ENCODE peak calls at places on chromosomes 5 and 9, in eight cellular contexts. One of them, this sample, is unnamed.

GRCh38 chr5:56856779-56857178 is 41.4 kb downstream of the MAP3K1 start:
- DNase-seq in progenitor cell of endocrine pancreas: no peak
- DNase-seq in CD8-positive, alpha-beta T cell: no peak
- DNase-seq in body of pancreas: no peak
- DNase-seq in astrocyte of the spinal cord: no peak
- DNase-seq in MM.1S: no peak
- DNase-seq in fibroblast of pulmonary artery: no peak
- DNase-seq in mesothelial cell of epicardium: no peak
- DNase-seq in this sample: no peak

GRCh38 chr9:99557816-99558215 is 263.9 kb upstream of the NR4A3 start:
- DNase-seq in fibroblast of pulmonary artery: no peak
- DNase-seq in MM.1S: no peak
- DNase-seq in mesothelial cell of epicardium: no peak
- DNase-seq in CD8-positive, alpha-beta T cell: no peak
- DNase-seq in progenitor cell of endocrine pancreas: no peak
- DNase-seq in astrocyte of the spinal cord: no peak
- DNase-seq in body of pancreas: no peak
- DNase-seq in this sample: no peak

GRCh38 chr5:109656829-109657228 is 32.9 kb upstream of the MAN2A1 start:
- DNase-seq in progenitor cell of endocrine pancreas: no peak
- DNase-seq in mesothelial cell of epicardium: no peak
- DNase-seq in MM.1S: peak; percentile 60
- DNase-seq in fibroblast of pulmonary artery: peak; percentile 89
- DNase-seq in CD8-positive, alpha-beta T cell: peak; percentile 27
- DNase-seq in body of pancreas: peak; percentile 28
- DNase-seq in astrocyte of the spinal cord: peak; percentile 84
- DNase-seq in this sample: peak; percentile 16

GRCh38 chr5:151123897-151124751 is 33.5 kb downstream of the ANXA6 start:
- DNase-seq in progenitor cell of endocrine pancreas: no peak
- DNase-seq in MM.1S: no peak
- DNase-seq in mesothelial cell of epicardium: no peak
- DNase-seq in body of pancreas: peak; percentile 92
- DNase-seq in CD8-positive, alpha-beta T cell: peak; percentile 36
- DNase-seq in fibroblast of pulmonary artery: peak; percentile 41
- DNase-seq in astrocyte of the spinal cord: peak; percentile 32
- DNase-seq in this sample: no peak

GRCh38 chr9:137147091-137147792 is 8.3 kb downstream of the GRIN1 start:
- DNase-seq in fibroblast of pulmonary artery: no peak
- DNase-seq in mesothelial cell of epicardium: no peak
- DNase-seq in MM.1S: peak; percentile 5
- DNase-seq in body of pancreas: no peak
- DNase-seq in astrocyte of the spinal cord: no peak
- DNase-seq in progenitor cell of endocrine pancreas: no peak
- DNase-seq in CD8-positive, alpha-beta T cell: no peak
- DNase-seq in this sample: no peak

GRCh38 chr9:38359297-38359653 is 33.2 kb upstream of the ALDH1B1 start:
- DNase-seq in astrocyte of the spinal cord: no peak
- DNase-seq in fibroblast of pulmonary artery: no peak
- DNase-seq in mesothelial cell of epicardium: no peak
- DNase-seq in CD8-positive, alpha-beta T cell: no peak
- DNase-seq in progenitor cell of endocrine pancreas: no peak
- DNase-seq in body of pancreas: no peak
- DNase-seq in MM.1S: no peak
- DNase-seq in this sample: no peak

GRCh38 chr5:174731214-174732039 is 7.0 kb downstream of the MSX2 start:
- DNase-seq in body of pancreas: no peak
- DNase-seq in mesothelial cell of epicardium: no peak
- DNase-seq in CD8-positive, alpha-beta T cell: no peak
- DNase-seq in MM.1S: no peak
- DNase-seq in progenitor cell of endocrine pancreas: no peak
- DNase-seq in fibroblast of pulmonary artery: no peak
- DNase-seq in astrocyte of the spinal cord: no peak
- DNase-seq in this sample: no peak

GRCh38 chr5:10111575-10111974 is 138.1 kb downstream of the ATPSCKMT start:
- DNase-seq in MM.1S: peak; percentile 27
- DNase-seq in fibroblast of pulmonary artery: peak; percentile 76
- DNase-seq in body of pancreas: no peak
- DNase-seq in mesothelial cell of epicardium: no peak
- DNase-seq in astrocyte of the spinal cord: peak; percentile 59
- DNase-seq in progenitor cell of endocrine pancreas: no peak
- DNase-seq in CD8-positive, alpha-beta T cell: no peak
- DNase-seq in this sample: no peak

GRCh38 chr9:134026561-134026960 is 1.3 kb downstream of the BRD3OS start:
- DNase-seq in fibroblast of pulmonary artery: no peak
- DNase-seq in progenitor cell of endocrine pancreas: no peak
- DNase-seq in body of pancreas: no peak
- DNase-seq in astrocyte of the spinal cord: no peak
- DNase-seq in MM.1S: no peak
- DNase-seq in CD8-positive, alpha-beta T cell: no peak
- DNase-seq in mesothelial cell of epicardium: no peak
- DNase-seq in this sample: no peak

GRCh38 chr5:43572357-43572756 is 15.5 kb upstream of the PAIP1 start:
- DNase-seq in mesothelial cell of epicardium: no peak
- DNase-seq in MM.1S: no peak
- DNase-seq in progenitor cell of endocrine pancreas: no peak
- DNase-seq in astrocyte of the spinal cord: peak; percentile 14
- DNase-seq in CD8-positive, alpha-beta T cell: no peak
- DNase-seq in fibroblast of pulmonary artery: no peak
- DNase-seq in body of pancreas: no peak
- DNase-seq in this sample: no peak

GRCh38 chr5:6732634-6733410 is 19.6 kb downstream of the TENT4A start:
- DNase-seq in mesothelial cell of epicardium: no peak
- DNase-seq in MM.1S: no peak
- DNase-seq in fibroblast of pulmonary artery: peak; percentile 82
- DNase-seq in progenitor cell of endocrine pancreas: no peak
- DNase-seq in CD8-positive, alpha-beta T cell: no peak
- DNase-seq in body of pancreas: peak; percentile 41
- DNase-seq in astrocyte of the spinal cord: peak; percentile 67
- DNase-seq in this sample: no peak

GRCh38 chr5:14729448-14730385 is 65.2 kb downstream of the OTULIN start:
- DNase-seq in astrocyte of the spinal cord: no peak
- DNase-seq in MM.1S: no peak
- DNase-seq in fibroblast of pulmonary artery: no peak
- DNase-seq in body of pancreas: no peak
- DNase-seq in CD8-positive, alpha-beta T cell: no peak
- DNase-seq in mesothelial cell of epicardium: no peak
- DNase-seq in progenitor cell of endocrine pancreas: no peak
- DNase-seq in this sample: no peak

GRCh38 chr9:119736478-119737454 is 367.5 kb upstream of the BRINP1 start:
- DNase-seq in progenitor cell of endocrine pancreas: no peak
- DNase-seq in mesothelial cell of epicardium: no peak
- DNase-seq in body of pancreas: peak; percentile 18
- DNase-seq in MM.1S: no peak
- DNase-seq in CD8-positive, alpha-beta T cell: no peak
- DNase-seq in astrocyte of the spinal cord: no peak
- DNase-seq in fibroblast of pulmonary artery: no peak
- DNase-seq in this sample: no peak

GRCh38 chr9:114156311-114156657 is 947 bp downstream of the COL27A1 start:
- DNase-seq in body of pancreas: peak; percentile 47
- DNase-seq in fibroblast of pulmonary artery: peak; percentile 42
- DNase-seq in mesothelial cell of epicardium: no peak
- DNase-seq in MM.1S: no peak
- DNase-seq in astrocyte of the spinal cord: no peak
- DNase-seq in CD8-positive, alpha-beta T cell: no peak
- DNase-seq in progenitor cell of endocrine pancreas: no peak
- DNase-seq in this sample: no peak

GRCh38 chr9:126016579-126017290 is 269.6 kb downstream of the PBX3 start:
- DNase-seq in fibroblast of pulmonary artery: no peak
- DNase-seq in CD8-positive, alpha-beta T cell: no peak
- DNase-seq in MM.1S: no peak
- DNase-seq in mesothelial cell of epicardium: no peak
- DNase-seq in body of pancreas: no peak
- DNase-seq in astrocyte of the spinal cord: no peak
- DNase-seq in progenitor cell of endocrine pancreas: no peak
- DNase-seq in this sample: no peak

GRCh38 chr5:116564756-116565593 is 9.6 kb downstream of the SEMA6A start:
- DNase-seq in astrocyte of the spinal cord: no peak
- DNase-seq in MM.1S: no peak
- DNase-seq in progenitor cell of endocrine pancreas: no peak
- DNase-seq in mesothelial cell of epicardium: no peak
- DNase-seq in fibroblast of pulmonary artery: no peak
- DNase-seq in CD8-positive, alpha-beta T cell: no peak
- DNase-seq in body of pancreas: no peak
- DNase-seq in this sample: no peak

GRCh38 chr9:112887377-112887776 is 3.3 kb downstream of the SLC46A2 start:
- DNase-seq in progenitor cell of endocrine pancreas: no peak
- DNase-seq in mesothelial cell of epicardium: no peak
- DNase-seq in MM.1S: no peak
- DNase-seq in body of pancreas: no peak
- DNase-seq in fibroblast of pulmonary artery: no peak
- DNase-seq in astrocyte of the spinal cord: no peak
- DNase-seq in CD8-positive, alpha-beta T cell: no peak
- DNase-seq in this sample: no peak

GRCh38 chr5:13955896-13956295 is 11.4 kb upstream of the DNAH5 start:
- DNase-seq in MM.1S: no peak
- DNase-seq in progenitor cell of endocrine pancreas: no peak
- DNase-seq in fibroblast of pulmonary artery: no peak
- DNase-seq in body of pancreas: no peak
- DNase-seq in CD8-positive, alpha-beta T cell: no peak
- DNase-seq in astrocyte of the spinal cord: no peak
- DNase-seq in mesothelial cell of epicardium: no peak
- DNase-seq in this sample: no peak

GRCh38 chr5:146291421-146292074 is 47.1 kb upstream of the POU4F3 start:
- DNase-seq in CD8-positive, alpha-beta T cell: no peak
- DNase-seq in progenitor cell of endocrine pancreas: no peak
- DNase-seq in astrocyte of the spinal cord: peak; percentile 51
- DNase-seq in body of pancreas: no peak
- DNase-seq in MM.1S: peak; percentile 70
- DNase-seq in mesothelial cell of epicardium: no peak
- DNase-seq in fibroblast of pulmonary artery: peak; percentile 68
- DNase-seq in this sample: no peak

GRCh38 chr9:120875643-120875953 is 1.4 kb downstream of the PHF19 start:
- DNase-seq in MM.1S: no peak
- DNase-seq in mesothelial cell of epicardium: no peak
- DNase-seq in body of pancreas: no peak
- DNase-seq in progenitor cell of endocrine pancreas: no peak
- DNase-seq in CD8-positive, alpha-beta T cell: no peak
- DNase-seq in astrocyte of the spinal cord: no peak
- DNase-seq in fibroblast of pulmonary artery: no peak
- DNase-seq in this sample: no peak

GRCh38 chr5:72947523-72947922 is 8.3 kb upstream of the FCHO2 start:
- DNase-seq in body of pancreas: no peak
- DNase-seq in progenitor cell of endocrine pancreas: no peak
- DNase-seq in CD8-positive, alpha-beta T cell: no peak
- DNase-seq in MM.1S: no peak
- DNase-seq in mesothelial cell of epicardium: no peak
- DNase-seq in fibroblast of pulmonary artery: no peak
- DNase-seq in astrocyte of the spinal cord: no peak
- DNase-seq in this sample: no peak

GRCh38 chr9:125649315-125649714 is 57.7 kb downstream of the MAPKAP1 start:
- DNase-seq in astrocyte of the spinal cord: peak; percentile 68
- DNase-seq in progenitor cell of endocrine pancreas: no peak
- DNase-seq in mesothelial cell of epicardium: no peak
- DNase-seq in CD8-positive, alpha-beta T cell: no peak
- DNase-seq in fibroblast of pulmonary artery: peak; percentile 82
- DNase-seq in body of pancreas: no peak
- DNase-seq in MM.1S: no peak
- DNase-seq in this sample: no peak

GRCh38 chr5:109691248-109691574 is 1.5 kb downstream of the MAN2A1 start:
- DNase-seq in CD8-positive, alpha-beta T cell: no peak
- DNase-seq in body of pancreas: no peak
- DNase-seq in mesothelial cell of epicardium: no peak
- DNase-seq in astrocyte of the spinal cord: no peak
- DNase-seq in fibroblast of pulmonary artery: no peak
- DNase-seq in MM.1S: no peak
- DNase-seq in progenitor cell of endocrine pancreas: no peak
- DNase-seq in this sample: no peak

GRCh38 chr5:157275403-157275802 is 9.5 kb downstream of the CYFIP2 start:
- DNase-seq in mesothelial cell of epicardium: no peak
- DNase-seq in astrocyte of the spinal cord: no peak
- DNase-seq in progenitor cell of endocrine pancreas: no peak
- DNase-seq in CD8-positive, alpha-beta T cell: no peak
- DNase-seq in body of pancreas: no peak
- DNase-seq in MM.1S: no peak
- DNase-seq in fibroblast of pulmonary artery: no peak
- DNase-seq in this sample: no peak

GRCh38 chr5:168295574-168296201 is 4.2 kb downstream of the WWC1 start:
- DNase-seq in body of pancreas: peak; percentile 75
- DNase-seq in astrocyte of the spinal cord: peak; percentile 79
- DNase-seq in fibroblast of pulmonary artery: peak; percentile 68
- DNase-seq in MM.1S: no peak
- DNase-seq in CD8-positive, alpha-beta T cell: no peak
- DNase-seq in mesothelial cell of epicardium: no peak
- DNase-seq in progenitor cell of endocrine pancreas: peak; percentile 48
- DNase-seq in this sample: no peak

GRCh38 chr5:139243425-139243965 is 45.3 kb upstream of the SIL1 start:
- DNase-seq in mesothelial cell of epicardium: no peak
- DNase-seq in astrocyte of the spinal cord: no peak
- DNase-seq in progenitor cell of endocrine pancreas: no peak
- DNase-seq in fibroblast of pulmonary artery: no peak
- DNase-seq in CD8-positive, alpha-beta T cell: no peak
- DNase-seq in MM.1S: no peak
- DNase-seq in body of pancreas: no peak
- DNase-seq in this sample: no peak

GRCh38 chr9:134962065-134962997 is 44.6 kb upstream of the FCN1 start:
- DNase-seq in body of pancreas: no peak
- DNase-seq in mesothelial cell of epicardium: no peak
- DNase-seq in fibroblast of pulmonary artery: no peak
- DNase-seq in MM.1S: no peak
- DNase-seq in CD8-positive, alpha-beta T cell: no peak
- DNase-seq in astrocyte of the spinal cord: no peak
- DNase-seq in progenitor cell of endocrine pancreas: no peak
- DNase-seq in this sample: no peak

GRCh38 chr5:74127377-74128338 is 501.7 kb downstream of the ARHGEF28 start:
- DNase-seq in astrocyte of the spinal cord: peak; percentile 25
- DNase-seq in CD8-positive, alpha-beta T cell: no peak
- DNase-seq in body of pancreas: no peak
- DNase-seq in MM.1S: no peak
- DNase-seq in fibroblast of pulmonary artery: peak; percentile 45
- DNase-seq in progenitor cell of endocrine pancreas: no peak
- DNase-seq in mesothelial cell of epicardium: no peak
- DNase-seq in this sample: no peak
- TF ChIP-seq CTCF in astrocyte of the spinal cord: peak; percentile 44
- TF ChIP-seq CTCF in CD8-positive, alpha-beta T cell: no peak
- TF ChIP-seq CTCF in body of pancreas: no peak
- TF ChIP-seq CTCF in MM.1S: no peak
- TF ChIP-seq CTCF in fibroblast of pulmonary artery: peak; percentile 48
- TF ChIP-seq CTCF in progenitor cell of endocrine pancreas: peak; percentile 32
- TF ChIP-seq CTCF in mesothelial cell of epicardium: no peak
- TF ChIP-seq CTCF in this sample: no peak

GRCh38 chr5:107359916-107360234 is 310.9 kb downstream of the EFNA5 start:
- DNase-seq in MM.1S: no peak
- DNase-seq in progenitor cell of endocrine pancreas: no peak
- DNase-seq in fibroblast of pulmonary artery: no peak
- DNase-seq in body of pancreas: no peak
- DNase-seq in astrocyte of the spinal cord: no peak
- DNase-seq in CD8-positive, alpha-beta T cell: no peak
- DNase-seq in mesothelial cell of epicardium: no peak
- DNase-seq in this sample: no peak
- TF ChIP-seq CTCF in MM.1S: no peak
- TF ChIP-seq CTCF in progenitor cell of endocrine pancreas: no peak
- TF ChIP-seq CTCF in fibroblast of pulmonary artery: no peak
- TF ChIP-seq CTCF in body of pancreas: no peak
- TF ChIP-seq CTCF in astrocyte of the spinal cord: no peak
- TF ChIP-seq CTCF in CD8-positive, alpha-beta T cell: no peak
- TF ChIP-seq CTCF in mesothelial cell of epicardium: no peak
- TF ChIP-seq CTCF in this sample: no peak

GRCh38 chr5:179294891-179295777 is 50.1 kb downstream of the ADAMTS2 start:
- DNase-seq in progenitor cell of endocrine pancreas: no peak
- DNase-seq in fibroblast of pulmonary artery: peak; percentile 54
- DNase-seq in MM.1S: no peak
- DNase-seq in body of pancreas: peak; percentile 16
- DNase-seq in CD8-positive, alpha-beta T cell: no peak
- DNase-seq in mesothelial cell of epicardium: no peak
- DNase-seq in astrocyte of the spinal cord: peak; percentile 23
- DNase-seq in this sample: no peak
- TF ChIP-seq CTCF in progenitor cell of endocrine pancreas: no peak
- TF ChIP-seq CTCF in fibroblast of pulmonary artery: no peak
- TF ChIP-seq CTCF in MM.1S: no peak
- TF ChIP-seq CTCF in body of pancreas: no peak
- TF ChIP-seq CTCF in CD8-positive, alpha-beta T cell: no peak
- TF ChIP-seq CTCF in mesothelial cell of epicardium: no peak
- TF ChIP-seq CTCF in astrocyte of the spinal cord: no peak
- TF ChIP-seq CTCF in this sample: no peak

GRCh38 chr9:108628281-108628680 is 227.5 kb downstream of the ACTL7B start:
- DNase-seq in mesothelial cell of epicardium: no peak
- DNase-seq in CD8-positive, alpha-beta T cell: no peak
- DNase-seq in astrocyte of the spinal cord: no peak
- DNase-seq in body of pancreas: no peak
- DNase-seq in progenitor cell of endocrine pancreas: no peak
- DNase-seq in fibroblast of pulmonary artery: no peak
- DNase-seq in MM.1S: no peak
- DNase-seq in this sample: no peak
- TF ChIP-seq CTCF in mesothelial cell of epicardium: no peak
- TF ChIP-seq CTCF in CD8-positive, alpha-beta T cell: no peak
- TF ChIP-seq CTCF in astrocyte of the spinal cord: no peak
- TF ChIP-seq CTCF in body of pancreas: no peak
- TF ChIP-seq CTCF in progenitor cell of endocrine pancreas: no peak
- TF ChIP-seq CTCF in fibroblast of pulmonary artery: no peak
- TF ChIP-seq CTCF in MM.1S: no peak
- TF ChIP-seq CTCF in this sample: no peak